ENCODE peak calls at places on chromosomes 12 and 14, in five cellular contexts. O is sigmoid colon; X is RWPE2; T is RWPE1; M is CD8-positive, alpha-beta T cell. Y is an unnamed sample.

GRCh38 chr12:552466-552865 is 92.7 kb downstream of the B4GALNT3 start:
- DNase-seq in M (no peak), O (no peak), T (no peak), X (no peak), Y (no peak)

GRCh38 chr14:20683896-20684661 is at the start of gene RNASE4:
- DNase-seq in O (peak), M (peak), X (peak), T (peak), Y (peak)

GRCh38 chr12:22792198-22792597 is 167.2 kb downstream of the ETNK1 start:
- DNase-seq in T (peak), O (no peak), M (no peak), X (no peak), Y (peak)

GRCh38 chr12:103712191-103712590 is 125.1 kb downstream of the STAB2 start:
- DNase-seq in T (no peak), M (no peak), O (no peak), X (no peak), Y (no peak)

GRCh38 chr14:91293281-91293680 is 48.8 kb upstream of the GPR68 start:
- DNase-seq in M (no peak), O (no peak), T (no peak), X (no peak), Y (no peak)

GRCh38 chr12:27626239-27626638 is 70.0 kb upstream of the REP15 start:
- DNase-seq in M (no peak), O (no peak), T (no peak), X (no peak), Y (no peak)

GRCh38 chr14:106039400-106039799 is 513.0 kb downstream of the TMEM121 start:
- DNase-seq in T (peak), X (no peak), M (peak), O (no peak), Y (peak)

GRCh38 chr12:98653866-98654493 is 8.9 kb downstream of the APAF1 start:
- DNase-seq in T (peak), O (no peak), X (no peak), M (no peak), Y (peak)

GRCh38 chr14:102608064-102608446 is 15.6 kb downstream of the RCOR1 start:
- DNase-seq in M (no peak), T (no peak), X (no peak), O (no peak), Y (no peak)

GRCh38 chr14:84409435-84409834 is 1120.5 kb upstream of the FLRT2 start:
- DNase-seq in M (no peak), O (no peak), T (no peak), X (no peak), Y (peak)

GRCh38 chr12:122076743-122077495 is 1.6 kb upstream of the MLXIP start:
- DNase-seq in M (no peak), X (peak), T (no peak), O (no peak), Y (no peak)

GRCh38 chr14:83071888-83072501 is 1538.3 kb upstream of the SEL1L start:
- DNase-seq in M (no peak), X (no peak), T (no peak), O (no peak), Y (peak)

GRCh38 chr12:48819986-48820385 is 1.7 kb downstream of the CACNB3 start:
- DNase-seq in M (no peak), T (no peak), O (no peak), X (no peak), Y (no peak)

GRCh38 chr12:54004841-54005530 is 3.8 kb upstream of the HOXC8 start:
- DNase-seq in T (no peak), O (no peak), M (no peak), X (no peak), Y (no peak)

GRCh38 chr14:85596562-85596961 is 66.6 kb downstream of the FLRT2 start:
- DNase-seq in M (no peak), O (no peak), T (no peak), X (no peak), Y (no peak)

GRCh38 chr14:100891501-100892445 is 11.7 kb downstream of the RTL1 start:
- DNase-seq in M (no peak), O (peak), T (no peak), X (peak), Y (no peak)

GRCh38 chr12:24596768-24597388 is 352.0 kb downstream of the BCAT1 start:
- DNase-seq in O (no peak), M (no peak), T (peak), X (no peak), Y (peak)

GRCh38 chr12:46043972-46044520 is 53.7 kb upstream of the SCAF11 start:
- DNase-seq in X (no peak), O (no peak), T (no peak), M (no peak), Y (no peak)

GRCh38 chr12:68613209-68613904 is 2.7 kb downstream of the RAP1B start:
- DNase-seq in O (no peak), X (no peak), T (no peak), M (peak), Y (no peak)

DNA sequence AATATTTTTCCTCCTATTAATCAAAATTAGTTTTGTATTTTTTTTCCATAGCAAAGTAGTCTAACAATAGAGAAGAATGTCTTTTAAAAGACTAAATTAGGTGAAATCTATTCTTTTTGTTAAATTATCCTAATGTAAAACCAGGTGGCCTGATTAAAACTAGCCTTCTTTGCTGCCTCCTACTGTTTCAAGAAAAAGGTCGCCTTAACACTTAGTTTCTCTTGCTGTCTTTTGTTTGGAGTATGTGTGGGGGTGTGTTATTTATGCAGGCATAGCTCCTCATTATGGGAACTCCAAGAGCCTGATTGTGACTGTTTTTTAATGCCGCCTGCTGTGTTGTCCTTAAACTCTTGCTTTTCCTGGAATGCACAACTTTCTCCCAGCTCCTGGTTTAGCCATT is 855.3 kb downstream of the DIO2 start:
- DNase-seq in X (no peak), O (no peak), M (no peak), T (no peak), Y (no peak)
- TF ChIP-seq CTCF in X (no peak), O (no peak), M (no peak), T (no peak), Y (no peak)

DNA sequence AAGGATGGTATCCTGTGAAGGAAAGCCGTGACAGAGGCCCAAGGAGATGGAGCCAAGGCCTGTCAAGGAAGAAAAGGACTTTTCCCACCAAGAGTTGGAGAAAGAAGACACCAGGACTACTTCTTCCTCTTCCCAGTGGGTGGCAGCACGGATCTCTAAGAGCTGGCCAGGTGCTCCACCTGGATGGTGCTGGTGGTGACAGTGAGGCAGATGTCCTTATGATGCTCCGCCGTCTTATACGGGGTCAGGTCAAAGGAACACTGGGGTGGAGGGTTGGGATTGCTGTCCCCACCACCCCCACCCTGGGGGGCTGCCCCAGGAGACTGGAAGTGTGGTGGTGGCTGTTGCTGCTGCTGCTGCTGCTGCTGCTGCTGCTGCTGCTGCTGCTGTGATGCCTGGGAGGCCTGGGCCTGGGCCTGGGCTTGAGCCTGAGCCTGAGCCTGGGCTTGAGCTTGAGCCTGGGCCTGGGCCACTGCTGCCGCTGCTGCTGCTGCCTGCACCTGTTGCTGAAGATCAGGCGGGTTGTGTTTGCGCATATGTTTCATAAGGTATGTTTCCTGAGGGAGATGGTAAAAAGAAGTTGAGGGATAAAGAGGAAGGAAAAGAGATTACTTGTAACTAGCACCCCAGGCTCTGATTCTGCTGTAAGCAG is 4.8 kb upstream of the ING4 start:
- DNase-seq in O (peak), T (peak), X (no peak), M (no peak), Y (peak)
- TF ChIP-seq CTCF in O (no peak), T (no peak), X (peak), M (no peak), Y (no peak)

GRCh38 chr12:110501378-110501721 is 561 bp downstream of the VPS29 start:
- DNase-seq in O (no peak), T (no peak), M (no peak), X (peak), Y (peak)
- TF ChIP-seq CTCF in O (no peak), T (no peak), M (no peak), X (no peak), Y (no peak)

DNA sequence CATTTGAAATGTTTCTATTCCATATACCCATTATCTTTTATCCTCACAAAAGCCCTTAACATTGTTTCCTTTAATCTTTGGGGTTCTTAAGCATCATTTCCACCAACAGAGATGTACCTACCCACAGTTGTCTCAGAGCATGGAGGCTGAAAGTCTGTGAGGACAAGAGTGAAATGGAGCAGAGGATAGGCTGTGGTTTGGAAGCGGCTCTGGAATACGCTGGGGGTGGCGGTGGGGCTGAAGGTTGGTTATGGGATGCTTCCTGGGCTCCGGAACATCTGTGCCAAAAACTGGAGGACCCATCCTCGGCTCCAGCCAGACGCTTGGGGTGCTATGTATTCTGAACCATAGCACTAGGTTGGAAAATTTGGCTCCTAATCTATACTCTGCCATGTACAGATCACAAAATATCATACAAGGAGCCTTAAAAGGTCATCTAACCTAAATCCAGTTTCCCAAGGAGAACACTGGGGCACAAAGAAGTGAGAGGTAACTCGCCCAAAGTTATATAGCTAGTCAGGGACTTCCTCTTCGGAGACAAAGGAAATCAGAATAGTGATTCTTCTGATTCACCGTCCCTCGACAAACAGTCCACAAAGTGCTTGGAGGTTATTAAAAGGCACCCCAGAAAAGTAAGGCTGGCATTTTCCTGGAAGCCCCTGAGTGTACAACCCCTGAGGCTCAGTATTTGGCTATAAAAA is 2.5 kb downstream of the PPP1R3E start:
- DNase-seq in M (no peak), O (no peak), T (no peak), X (no peak), Y (no peak)
- TF ChIP-seq CTCF in M (no peak), O (no peak), T (no peak), X (peak), Y (no peak)

DNA sequence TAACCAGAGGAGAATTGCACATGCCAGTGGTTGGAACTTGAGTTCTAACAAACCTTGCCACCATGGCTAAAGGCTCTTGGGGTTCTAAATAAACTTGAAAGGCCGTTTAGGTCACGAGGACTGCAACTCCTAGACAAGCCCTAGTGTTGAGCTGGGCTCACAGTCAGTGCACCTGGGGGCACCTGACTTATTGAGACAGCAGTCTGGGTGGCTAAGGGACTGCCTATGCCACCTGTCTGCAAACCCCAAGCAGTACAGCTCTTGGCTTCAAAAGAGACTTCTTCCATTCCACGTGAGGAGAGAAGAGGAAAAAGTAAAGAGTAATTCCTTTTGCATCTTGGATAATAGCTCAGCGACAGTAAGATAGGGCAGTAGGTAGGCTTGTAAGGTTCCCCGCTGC is 765.6 kb upstream of the FOXG1 start:
- DNase-seq in M (no peak), O (no peak), T (no peak), X (no peak), Y (no peak)
- TF ChIP-seq CTCF in M (no peak), O (no peak), T (no peak), X (no peak), Y (no peak)

GRCh38 chr12:120884644-120885043 is 19.5 kb downstream of the SPPL3 start:
- DNase-seq in M (no peak), T (no peak), X (no peak), O (no peak), Y (no peak)
- TF ChIP-seq CTCF in M (no peak), T (no peak), X (no peak), O (no peak), Y (no peak)

GRCh38 chr12:127893875-127894635 is 372.9 kb upstream of the TMEM132C start:
- DNase-seq in O (no peak), X (no peak), M (no peak), T (no peak), Y (no peak)
- TF ChIP-seq CTCF in O (no peak), X (peak), M (no peak), T (no peak), Y (no peak)

GRCh38 chr12:59173696-59174095 is 253.4 kb upstream of the LRIG3 start:
- DNase-seq in M (no peak), O (no peak), T (no peak), X (no peak), Y (no peak)
- TF ChIP-seq CTCF in M (no peak), O (no peak), T (no peak), X (no peak), Y (no peak)

DNA sequence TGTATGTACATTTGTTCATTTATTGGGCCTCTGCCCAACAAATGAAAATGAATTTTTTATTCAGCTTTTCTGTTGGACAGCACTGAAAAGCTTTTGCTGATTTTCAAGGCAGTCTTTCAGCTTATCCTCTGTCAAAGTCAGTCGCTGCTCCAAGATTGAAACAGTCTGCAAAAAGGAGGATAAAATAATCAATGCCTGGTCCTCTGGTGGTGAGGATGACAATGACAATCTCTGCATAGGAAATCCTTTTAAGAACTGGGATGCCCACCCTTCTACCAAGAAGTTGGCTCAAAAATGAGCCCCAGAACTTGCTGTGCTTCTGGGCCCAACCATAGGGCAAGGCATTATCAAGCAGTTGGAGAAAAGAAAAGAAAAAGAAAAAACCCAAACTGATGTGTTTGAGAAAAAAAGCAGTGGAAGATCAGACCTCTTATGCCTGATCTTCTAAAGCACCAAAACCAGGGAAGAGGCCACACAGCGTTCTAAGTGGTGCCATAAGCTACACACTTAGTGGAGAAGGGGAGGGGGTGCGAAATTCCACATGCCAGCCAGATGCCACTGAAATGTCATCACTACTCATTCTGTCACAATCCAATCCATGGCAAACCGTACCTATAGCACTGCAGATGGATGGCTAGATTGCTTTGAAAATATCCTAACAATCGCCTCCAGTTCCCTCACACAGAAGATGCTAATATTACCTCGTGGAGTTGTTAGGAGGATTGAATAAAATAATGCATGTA is 69.0 kb upstream of the DUSP6 start:
- DNase-seq in O (no peak), T (no peak), M (no peak), X (no peak), Y (no peak)
- TF ChIP-seq CTCF in O (no peak), T (no peak), M (no peak), X (no peak), Y (no peak)

GRCh38 chr14:21987937-21988336 is 314.3 kb upstream of the OR4E1 start:
- DNase-seq in X (no peak), O (no peak), M (no peak), T (peak), Y (peak)
- TF ChIP-seq CTCF in X (peak), O (no peak), M (peak), T (no peak), Y (peak)

Y was measured in MCF 10A.